ENCODE peak calls at places on chromosome 1, in four cellular contexts. C is lower leg skin, X is endodermal cell, J is progenitor cell of endocrine pancreas. R is an unnamed sample.

GRCh38 chr1:923131-923990 is at the start of gene SAMD11:
- DNase-seq in C (peak), X (peak), J (peak), R (peak)

GRCh38 chr1:235327559-235328270 is at the start of gene ARID4B:
- DNase-seq in C (peak), X (no peak), J (peak), R (no peak)

GRCh38 chr1:165117482-165117881 is 239.0 kb downstream of the LMX1A start:
- DNase-seq in C (no peak), X (peak), J (peak), R (no peak)

GRCh38 chr1:21050031-21050430 is 126.7 kb downstream of the EIF4G3 start:
- DNase-seq in C (no peak), X (no peak), J (no peak), R (peak)

GRCh38 chr1:169995993-169996392 is 78.5 kb downstream of the KIFAP3 start:
- DNase-seq in C (no peak), X (no peak), J (no peak), R (no peak)

GRCh38 chr1:62424412-62424811 is 12.4 kb upstream of the USP1 start:
- DNase-seq in C (no peak), X (no peak), J (no peak), R (no peak)

GRCh38 chr1:6513296-6513928 is 21.9 kb upstream of the PLEKHG5 start:
- DNase-seq in C (no peak), X (no peak), J (no peak), R (no peak)

GRCh38 chr1:17196496-17197180 is 8.3 kb upstream of the PADI1 start:
- DNase-seq in C (peak), X (peak), J (no peak), R (no peak)

GRCh38 chr1:8194481-8195227 is 123.3 kb upstream of the SLC45A1 start:
- DNase-seq in C (no peak), X (no peak), J (no peak), R (no peak)

GRCh38 chr1:115828101-115829022 is 12.6 kb downstream of the NHLH2 start:
- DNase-seq in C (peak), X (peak), J (peak), R (peak)

GRCh38 chr1:227746676-227747075 is 11.4 kb downstream of the SNAP47 start:
- DNase-seq in C (no peak), X (no peak), J (no peak), R (no peak)

GRCh38 chr1:3380465-3380864 is 74.0 kb upstream of the ARHGEF16 start:
- DNase-seq in C (no peak), X (no peak), J (no peak), R (no peak)

GRCh38 chr1:2290595-2291510 is 62.7 kb downstream of the SKI start:
- DNase-seq in C (peak), X (no peak), J (no peak), R (peak)

GRCh38 chr1:2294661-2295060 is 66.5 kb downstream of the SKI start:
- DNase-seq in C (no peak), X (no peak), J (no peak), R (no peak)

GRCh38 chr1:2295526-2295925 is 67.4 kb downstream of the SKI start:
- DNase-seq in C (no peak), X (no peak), J (no peak), R (no peak)

GRCh38 chr1:2292725-2293450 is 64.8 kb downstream of the SKI start:
- DNase-seq in C (no peak), X (no peak), J (no peak), R (no peak)

GRCh38 chr1:2294033-2294640 is 66.0 kb downstream of the SKI start:
- DNase-seq in C (no peak), X (no peak), J (no peak), R (no peak)
- TF ChIP-seq CTCF in C (no peak), X (no peak), J (no peak), R (no peak)

DNA sequence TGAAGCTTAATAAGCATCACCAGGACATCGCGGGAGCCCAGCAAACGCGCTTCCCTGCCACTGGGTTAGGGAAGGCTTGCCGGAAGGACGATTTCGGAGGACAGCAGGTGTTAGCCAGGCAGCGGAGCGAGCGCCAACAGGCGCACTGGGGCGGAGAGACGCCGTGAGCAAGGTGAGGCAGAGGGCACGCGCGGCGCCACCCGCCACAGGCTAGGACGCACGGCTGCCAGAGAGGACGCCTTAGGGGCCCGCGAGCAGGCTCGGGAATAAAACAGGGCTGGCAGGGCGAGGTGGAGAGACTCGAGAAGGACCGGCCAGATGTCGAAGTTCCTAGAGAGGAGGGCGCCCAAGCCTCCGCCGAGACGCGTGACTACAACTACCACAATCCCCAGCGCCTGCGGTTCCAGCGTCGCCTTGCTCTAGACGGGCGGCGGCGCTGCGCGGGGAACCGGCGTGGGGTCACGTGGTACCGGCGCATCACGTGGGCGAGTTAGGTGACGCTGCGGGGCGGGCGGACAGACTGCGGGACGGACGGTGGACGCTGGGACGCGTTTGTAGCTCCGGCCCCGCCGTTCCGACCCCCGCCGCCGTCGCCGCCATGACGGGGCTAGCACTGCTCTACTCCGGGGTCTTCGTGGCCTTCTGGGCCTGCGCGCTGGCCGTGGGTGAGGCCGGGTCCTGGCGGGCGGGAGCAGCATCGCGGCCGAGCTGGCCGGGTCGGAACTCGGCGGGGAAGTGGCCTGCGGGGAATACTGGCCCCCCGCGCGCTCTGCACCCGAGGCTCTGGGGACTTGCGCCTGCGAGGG is at the start of gene ATP6V0B:
- DNase-seq in C (peak), X (peak), J (peak), R (peak)
- TF ChIP-seq CTCF in C (no peak), X (peak), J (no peak), R (no peak)

GRCh38 chr1:231690072-231690471 is 63.5 kb downstream of the DISC1 start:
- DNase-seq in C (no peak), X (no peak), J (no peak), R (no peak)

GRCh38 chr1:231688989-231689388 is 62.4 kb downstream of the DISC1 start:
- DNase-seq in C (no peak), X (no peak), J (no peak), R (no peak)

GRCh38 chr1:231693361-231694080 is 66.9 kb downstream of the DISC1 start:
- DNase-seq in C (no peak), X (no peak), J (no peak), R (no peak)

GRCh38 chr1:231694081-231694443 is 67.5 kb downstream of the DISC1 start:
- DNase-seq in C (no peak), X (no peak), J (no peak), R (no peak)

GRCh38 chr1:231691618-231692259 is 65.1 kb downstream of the DISC1 start:
- DNase-seq in C (no peak), X (peak), J (no peak), R (peak)
- TF ChIP-seq CTCF in C (no peak), X (peak), J (peak), R (peak)

GRCh38 chr1:31765041-31765467 is 914 bp upstream of the ADGRB2 start:
- DNase-seq in C (no peak), X (peak), J (no peak), R (no peak)
- TF ChIP-seq CTCF in C (no peak), X (peak), J (peak), R (peak)

DNA sequence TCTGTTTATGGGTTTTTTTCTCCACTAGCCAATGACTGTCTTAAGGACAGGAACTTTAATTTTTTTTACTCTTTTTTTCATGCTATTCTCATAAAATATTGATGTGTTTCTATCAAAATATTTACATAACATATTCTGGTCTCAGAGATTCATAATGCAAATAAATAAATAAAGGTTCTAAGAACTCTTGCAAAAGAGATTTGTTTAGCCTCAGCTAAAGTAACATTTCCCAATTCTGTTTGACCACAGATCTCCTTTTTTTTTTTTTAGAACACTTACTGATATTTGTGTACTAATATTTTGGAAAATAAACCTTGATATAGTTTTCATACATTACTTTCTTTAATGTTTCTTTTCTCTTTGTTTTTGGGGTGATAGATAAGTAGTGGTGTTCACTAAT is 651.4 kb downstream of the PLPP3 start:
- DNase-seq in C (no peak), X (no peak), J (no peak), R (peak)
- TF ChIP-seq CTCF in C (no peak), X (no peak), J (no peak), R (no peak)

GRCh38 chr1:228770779-228771223 is 35.5 kb downstream of the RHOU start:
- DNase-seq in C (no peak), X (no peak), J (no peak), R (no peak)

GRCh38 chr1:228766788-228767187 is 31.5 kb downstream of the RHOU start:
- DNase-seq in C (no peak), X (no peak), J (no peak), R (no peak)

GRCh38 chr1:228765543-228765942 is 30.3 kb downstream of the RHOU start:
- DNase-seq in C (no peak), X (no peak), J (no peak), R (no peak)

GRCh38 chr1:228768345-228768717 is 33.1 kb downstream of the RHOU start:
- DNase-seq in C (no peak), X (no peak), J (no peak), R (no peak)

DNA sequence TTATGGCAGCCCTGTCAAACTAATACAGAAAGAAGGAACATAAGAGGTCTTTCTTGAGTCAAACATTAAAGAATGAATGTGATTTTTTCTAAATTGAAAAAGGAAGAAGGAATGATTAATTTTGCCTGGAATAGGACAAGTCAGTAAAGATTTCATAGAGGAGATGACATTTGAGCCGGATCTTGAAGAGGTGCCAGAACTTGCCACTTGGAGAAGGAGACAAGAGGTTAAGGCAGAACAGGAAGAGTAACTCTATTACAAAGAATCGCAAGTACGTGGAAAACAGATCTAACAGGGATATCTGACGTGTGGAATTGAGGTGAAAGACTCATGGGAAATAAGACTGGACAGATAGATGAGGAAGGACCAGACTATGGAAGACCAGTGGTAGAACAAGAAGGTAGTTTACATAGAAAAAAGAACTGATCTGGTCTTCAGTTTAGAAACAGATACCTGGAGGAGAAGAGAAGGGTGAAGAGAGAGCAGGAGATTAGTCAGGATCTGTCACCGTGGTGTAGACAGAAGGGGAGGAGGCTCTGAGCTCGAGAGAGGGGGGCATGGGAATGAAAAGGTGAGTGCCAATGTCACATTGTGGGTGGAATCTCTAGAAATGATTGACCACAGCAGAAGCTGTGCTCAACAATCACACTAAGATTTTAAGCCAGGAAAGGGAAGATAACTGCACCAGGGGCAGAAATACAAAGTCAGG is 32.5 kb downstream of the RHOU start:
- DNase-seq in C (no peak), X (no peak), J (no peak), R (no peak)
- TF ChIP-seq CTCF in C (no peak), X (no peak), J (no peak), R (no peak)

DNA sequence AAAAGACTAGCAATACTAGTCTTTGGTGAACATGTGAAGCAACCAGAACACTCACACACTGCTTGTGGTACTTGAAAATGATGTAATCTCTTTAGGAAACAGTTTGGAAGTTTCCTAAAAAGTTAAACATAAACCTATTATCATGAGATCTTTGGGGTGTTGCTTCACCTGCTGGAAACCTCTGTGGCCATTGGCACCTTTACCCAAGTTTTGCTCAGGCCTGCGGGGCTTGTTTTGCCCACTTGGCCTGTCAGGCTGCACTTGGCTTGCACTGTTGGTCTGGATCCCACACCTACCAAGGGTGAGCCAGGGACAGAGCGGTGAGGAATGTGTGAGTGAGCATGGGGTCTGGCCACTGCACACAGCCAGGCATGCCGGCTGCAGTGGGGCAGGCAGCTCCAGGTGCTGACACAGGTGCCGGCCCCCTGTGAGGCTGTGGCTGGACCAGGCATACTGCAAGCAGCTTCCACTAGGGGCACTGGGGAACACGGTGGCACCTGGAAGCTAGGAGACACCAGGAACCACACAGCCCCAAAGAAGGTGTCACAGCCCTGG is 14.4 kb upstream of the FNBP1L start:
- DNase-seq in C (no peak), X (peak), J (no peak), R (no peak)
- TF ChIP-seq CTCF in C (no peak), X (peak), J (peak), R (peak)

GRCh38 chr1:93722081-93723031 is 40.7 kb upstream of the BCAR3 start:
- DNase-seq in C (peak), X (no peak), J (no peak), R (no peak)
- TF ChIP-seq CTCF in C (no peak), X (peak), J (peak), R (peak)

GRCh38 chr1:232938926-232939325 is 11.5 kb upstream of the NTPCR start:
- DNase-seq in C (no peak), X (no peak), J (no peak), R (no peak)
- TF ChIP-seq CTCF in C (no peak), X (no peak), J (no peak), R (no peak)

GRCh38 chr1:216721878-216722277 is 1.4 kb downstream of the ESRRG start:
- DNase-seq in C (no peak), X (no peak), J (no peak), R (no peak)

GRCh38 chr1:216731562-216731961 is 8.3 kb upstream of the ESRRG start:
- DNase-seq in C (no peak), X (no peak), J (no peak), R (no peak)

GRCh38 chr1:216723274-216723780 is at the start of gene ESRRG:
- DNase-seq in C (no peak), X (peak), J (peak), R (peak)

GRCh38 chr1:216722841-216723240 is 388 bp downstream of the ESRRG start:
- DNase-seq in C (no peak), X (no peak), J (no peak), R (no peak)

GRCh38 chr1:216726435-216726834 is 3.2 kb upstream of the ESRRG start:
- DNase-seq in C (no peak), X (no peak), J (no peak), R (no peak)
- TF ChIP-seq CTCF in C (no peak), X (peak), J (peak), R (no peak)

R was measured in choroid plexus epithelial cell.